ENCODE peak calls at places on chromosomes 7 and 10, in seven cellular contexts. A is A549, I is IMR-90, B is psoas muscle, S is hepatocyte, H is cardiac muscle cell, P is fibroblast of lung. M is an unnamed sample.

GRCh38 chr10:33804534-33804933 is 470.1 kb upstream of the NRP1 start:
- DNase-seq in P (peak; percentile 64), S (no peak), A (no peak), I (peak; percentile 6), H (no peak), B (no peak), M (no peak)

GRCh38 chr7:16062269-16062668 is 359.1 kb downstream of the CRPPA start:
- DNase-seq in A (no peak), H (peak; percentile 70), B (no peak), I (peak; percentile 75), S (no peak), P (peak; percentile 77), M (no peak)

GRCh38 chr7:25854608-25855497 is 297.1 kb upstream of the NFE2L3 start:
- DNase-seq in P (peak; percentile 100), B (peak; percentile 82), A (peak; percentile 98), I (peak; percentile 100), S (peak; percentile 96), H (peak; percentile 78), M (peak; percentile 100)

GRCh38 chr7:96718107-96719003 is 8.7 kb upstream of the SEM1 start:
- DNase-seq in H (no peak), S (no peak), B (no peak), P (no peak), A (no peak), I (no peak), M (no peak)

GRCh38 chr10:1559731-1560130 is 177.6 kb downstream of the ADARB2 start:
- DNase-seq in I (no peak), S (no peak), P (no peak), H (no peak), A (no peak), B (no peak), M (no peak)

GRCh38 chr10:3102721-3103410 is 35.5 kb downstream of the PFKP start:
- DNase-seq in B (no peak), P (peak; percentile 49), S (no peak), A (peak; percentile 82), H (peak; percentile 46), I (peak; percentile 36), M (no peak)

GRCh38 chr7:50556247-50556976 is 8.8 kb downstream of the DDC start:
- DNase-seq in B (no peak), S (peak; percentile 18), A (no peak), P (peak; percentile 62), I (no peak), H (peak; percentile 69), M (no peak)

GRCh38 chr7:105896407-105896842 is 20.0 kb upstream of the ATXN7L1 start:
- DNase-seq in I (no peak), H (no peak), S (peak; percentile 25), P (peak; percentile 18), B (no peak), A (no peak), M (no peak)

GRCh38 chr7:95686109-95686508 is 86.2 kb upstream of the DYNC1I1 start:
- DNase-seq in S (peak; percentile 79), I (peak; percentile 39), H (peak; percentile 82), P (peak; percentile 84), B (peak; percentile 60), A (peak; percentile 81), M (peak; percentile 67)

GRCh38 chr7:32761451-32762320 is 129.9 kb downstream of the KBTBD2 start:
- DNase-seq in A (no peak), P (no peak), H (peak; percentile 11), B (no peak), I (no peak), S (no peak), M (peak; percentile 47)

GRCh38 chr7:36389371-36390198 is at the start of gene ANLN:
- DNase-seq in A (peak; percentile 95), S (peak; percentile 98), B (peak; percentile 95), P (peak; percentile 96), I (peak; percentile 89), H (peak; percentile 99), M (peak; percentile 97)

GRCh38 chr7:33421384-33421783 is 292.0 kb downstream of the BBS9 start:
- DNase-seq in I (peak; percentile 39), H (peak; percentile 40), B (no peak), A (no peak), P (peak; percentile 59), S (no peak), M (no peak)

GRCh38 chr10:88975377-88975720 is 15.2 kb upstream of the FAS start:
- DNase-seq in H (no peak), A (no peak), B (no peak), S (no peak), P (no peak), I (no peak), M (no peak)

GRCh38 chr7:127589901-127590300 is 1.7 kb downstream of the ARF5 start:
- DNase-seq in I (no peak), B (no peak), P (no peak), H (no peak), S (no peak), A (no peak), M (no peak)

GRCh38 chr10:104336829-104337526 is 1.3 kb downstream of the ITPRIP start:
- DNase-seq in H (peak; percentile 85), P (peak; percentile 72), B (no peak), A (no peak), S (no peak), I (peak; percentile 80), M (peak; percentile 86)

GRCh38 chr7:92955081-92955480 is 118.7 kb upstream of the CDK6 start:
- DNase-seq in A (no peak), S (no peak), P (no peak), I (no peak), B (no peak), H (no peak), M (peak; percentile 44)

GRCh38 chr10:126050301-126050700 is 153.9 kb downstream of the FANK1 start:
- DNase-seq in S (no peak), H (no peak), P (no peak), A (no peak), B (no peak), I (no peak), M (no peak)

DNA sequence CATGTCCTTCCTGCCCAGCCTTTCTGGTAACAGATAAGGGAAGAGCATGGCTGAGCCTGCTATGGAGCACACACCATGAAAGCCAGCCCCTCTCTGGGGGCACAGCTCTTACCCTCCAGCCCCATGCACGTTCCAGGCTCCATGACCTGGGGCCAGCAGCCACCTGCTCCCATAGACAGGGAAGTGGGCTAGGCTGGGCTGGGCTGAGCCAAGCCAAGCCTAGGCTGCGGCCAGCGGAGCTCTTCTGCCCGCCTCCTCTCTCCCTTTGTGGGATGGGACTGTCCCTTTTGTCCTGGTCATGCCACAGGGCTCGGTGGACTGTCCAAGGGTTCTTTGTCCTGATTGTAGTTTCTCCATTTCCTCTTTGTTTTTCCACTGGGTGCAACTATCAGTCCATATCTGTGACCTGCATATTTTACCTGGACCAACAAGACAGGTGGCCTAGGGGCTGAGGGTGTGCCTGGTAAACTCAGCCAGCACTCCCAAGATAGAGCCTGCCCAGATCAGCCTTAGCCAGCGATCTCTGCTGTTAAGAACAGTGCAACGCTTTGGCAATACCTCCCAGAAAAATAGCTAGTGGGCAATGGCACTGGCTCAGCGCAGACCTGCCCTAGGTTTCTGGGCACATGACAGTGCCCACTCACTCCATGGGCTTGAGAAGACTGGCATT is 97.2 kb upstream of the BTBD16 start:
- DNase-seq in S (no peak), P (no peak), B (no peak), H (no peak), A (no peak), I (no peak), M (no peak)
- H3K4me3 ChIP-seq in S (no peak overlapping the region), P (no peak overlapping the region), B (no peak overlapping the region), H (no peak overlapping the region), A (no peak overlapping the region), I (no peak overlapping the region), M (no peak overlapping the region)

DNA sequence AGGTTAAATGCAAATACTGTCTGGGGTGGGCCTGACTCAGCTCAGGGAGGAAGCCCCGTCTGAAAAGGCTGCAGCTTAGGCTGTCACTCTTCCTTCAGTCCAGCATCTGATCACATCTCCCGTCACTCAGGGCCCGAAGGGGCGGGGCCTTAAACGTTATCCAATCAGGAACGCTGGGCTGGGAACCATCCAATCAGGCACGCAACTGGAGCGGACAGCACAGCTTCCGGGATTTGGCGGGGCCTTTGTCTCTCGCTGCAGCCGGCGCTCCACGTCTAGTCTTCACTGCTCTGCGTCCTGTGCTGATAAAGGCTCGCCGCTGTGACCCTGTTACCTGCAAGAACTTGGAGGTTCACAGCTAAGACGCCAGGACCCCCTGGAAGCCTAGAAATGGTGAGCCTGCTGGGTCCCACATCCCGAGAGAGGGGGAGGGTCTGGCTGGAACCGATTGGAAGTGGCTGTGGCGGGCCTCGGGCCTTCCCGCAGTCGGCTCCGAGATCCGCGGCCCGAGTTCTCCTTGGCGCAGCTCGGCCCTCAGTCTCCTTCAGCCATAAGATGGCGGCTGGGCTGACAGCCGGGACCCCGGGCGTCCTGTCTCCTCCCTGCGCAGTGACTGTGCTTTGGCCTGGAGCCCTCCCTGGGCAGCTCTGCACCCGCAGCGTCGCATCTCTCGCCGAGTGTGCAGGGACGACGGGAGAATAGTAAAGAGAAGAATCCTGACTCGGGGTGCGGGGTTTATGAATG is at the start of gene ZNF92:
- DNase-seq in H (peak; percentile 88), P (peak; percentile 95), S (peak; percentile 98), A (peak; percentile 97), B (peak; percentile 97), I (peak; percentile 93), M (peak; percentile 99)
- H3K27ac ChIP-seq in H (peak within 1 kb of the TSS; percentile 98), P (peak within 1 kb of the TSS; percentile 95), S (peak within 1 kb of the TSS; percentile 96), A (peak within 1 kb of the TSS; percentile 93), B (peak within 1 kb of the TSS; percentile 87), I (peak within 1 kb of the TSS; percentile 88), M (peak within 1 kb of the TSS; percentile 98)

GRCh38 chr10:10821926-10822325 is 195.7 kb upstream of the CELF2 start:
- DNase-seq in S (no peak), H (no peak), A (no peak), I (no peak), B (no peak), P (no peak), M (no peak)

GRCh38 chr10:10819206-10819856 is 198.3 kb upstream of the CELF2 start:
- DNase-seq in I (no peak), P (no peak), H (no peak), A (no peak), B (no peak), S (no peak), M (no peak)

GRCh38 chr10:10830316-10831061 is 187.2 kb upstream of the CELF2 start:
- DNase-seq in P (peak; percentile 94), A (no peak), B (no peak), S (no peak), I (peak; percentile 92), H (peak; percentile 94), M (no peak)

GRCh38 chr10:10826125-10826524 is 191.5 kb upstream of the CELF2 start:
- DNase-seq in A (no peak), I (peak; percentile 97), B (no peak), P (peak; percentile 71), S (no peak), H (peak; percentile 61), M (no peak)

DNA sequence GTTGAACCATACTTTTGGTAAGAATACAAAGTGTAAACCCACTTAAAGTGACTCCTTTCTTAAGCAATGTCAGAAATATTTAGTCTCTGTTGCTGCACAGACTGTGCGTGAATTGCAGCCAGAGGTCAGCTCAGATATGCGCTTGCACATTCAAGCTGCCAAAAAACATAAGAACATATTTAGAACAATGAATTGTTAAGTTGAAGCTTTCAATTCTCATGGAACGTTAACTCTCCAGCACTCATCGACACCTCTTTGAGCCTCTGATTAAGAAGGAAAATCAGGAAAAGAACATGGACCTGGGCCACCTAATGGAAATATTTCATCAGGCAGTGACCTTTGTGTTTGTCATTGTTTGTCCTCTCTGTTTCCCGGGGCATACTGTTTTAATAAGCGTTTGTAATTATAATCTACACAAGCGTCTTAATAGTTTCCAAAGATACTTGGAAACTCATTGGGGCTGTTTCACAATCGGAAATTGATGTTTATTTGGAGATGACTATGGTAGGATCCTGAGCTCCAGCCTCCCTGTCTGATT is 193.0 kb upstream of the CELF2 start:
- DNase-seq in I (peak; percentile 93), P (peak; percentile 94), H (peak; percentile 94), B (peak; percentile 51), A (no peak), S (no peak), M (no peak)
- H3K4me3 ChIP-seq in I (no peak overlapping the region), P (peak overlapping the region; percentile 2), H (no peak overlapping the region), B (no peak overlapping the region), A (no peak overlapping the region), S (no peak overlapping the region), M (no peak overlapping the region)

GRCh38 chr10:63275094-63275493 is 142.0 kb downstream of the NRBF2 start:
- DNase-seq in P (no peak), I (no peak), B (no peak), H (no peak), A (no peak), S (no peak), M (no peak)
- H3K27ac ChIP-seq in P (no peak overlapping the region), I (no peak overlapping the region), B (no peak overlapping the region), H (peak overlapping the region; percentile 25), A (no peak overlapping the region), S (no peak overlapping the region), M (no peak overlapping the region)